ENCODE peak calls at places on chromosomes 13 and 19, in five cellular contexts. One of them, this sample, is unnamed.
A peak's percentile ranks its signal among the peaks of the same experiment; 100 is the strongest.

GRCh38 chr13:80341771-80342271 is 895 bp upstream of the SPRY2 start:
- DNase-seq in effector memory CD8-positive, alpha-beta T cell: no peak
- DNase-seq in foreskin fibroblast: no peak
- DNase-seq in left lobe of liver: peak; percentile 65
- DNase-seq in head of caudate nucleus: no peak
- DNase-seq in this sample: no peak

GRCh38 chr19:1134431-1134830 is 30.6 kb downstream of the GPX4 start:
- DNase-seq in effector memory CD8-positive, alpha-beta T cell: no peak
- DNase-seq in foreskin fibroblast: no peak
- DNase-seq in head of caudate nucleus: no peak
- DNase-seq in left lobe of liver: no peak
- DNase-seq in this sample: no peak

GRCh38 chr13:79966502-79966901 is 374.4 kb downstream of the SPRY2 start:
- DNase-seq in effector memory CD8-positive, alpha-beta T cell: no peak
- DNase-seq in left lobe of liver: no peak
- DNase-seq in head of caudate nucleus: no peak
- DNase-seq in foreskin fibroblast: no peak
- DNase-seq in this sample: no peak

GRCh38 chr13:78012046-78012445 is 93.4 kb upstream of the EDNRB start:
- DNase-seq in head of caudate nucleus: no peak
- DNase-seq in effector memory CD8-positive, alpha-beta T cell: no peak
- DNase-seq in left lobe of liver: no peak
- DNase-seq in foreskin fibroblast: no peak
- DNase-seq in this sample: no peak

GRCh38 chr13:112868308-112868707 is 100.7 kb upstream of the MCF2L start:
- DNase-seq in foreskin fibroblast: no peak
- DNase-seq in effector memory CD8-positive, alpha-beta T cell: no peak
- DNase-seq in head of caudate nucleus: no peak
- DNase-seq in left lobe of liver: no peak
- DNase-seq in this sample: no peak

GRCh38 chr19:16370671-16371391 is 46.2 kb downstream of the KLF2 start:
- DNase-seq in foreskin fibroblast: no peak
- DNase-seq in effector memory CD8-positive, alpha-beta T cell: peak; percentile 31
- DNase-seq in head of caudate nucleus: no peak
- DNase-seq in left lobe of liver: no peak
- DNase-seq in this sample: no peak

GRCh38 chr19:3554254-3555083 is 2.9 kb downstream of the MFSD12 start:
- DNase-seq in head of caudate nucleus: no peak
- DNase-seq in foreskin fibroblast: no peak
- DNase-seq in left lobe of liver: no peak
- DNase-seq in effector memory CD8-positive, alpha-beta T cell: peak; percentile 24
- DNase-seq in this sample: no peak

GRCh38 chr13:100658363-100658762 is 16.2 kb downstream of the TMTC4 start:
- DNase-seq in head of caudate nucleus: no peak
- DNase-seq in foreskin fibroblast: no peak
- DNase-seq in left lobe of liver: no peak
- DNase-seq in effector memory CD8-positive, alpha-beta T cell: no peak
- DNase-seq in this sample: no peak

GRCh38 chr19:3457531-3458228 is 22.6 kb downstream of the SMIM24 start:
- DNase-seq in head of caudate nucleus: no peak
- DNase-seq in foreskin fibroblast: no peak
- DNase-seq in left lobe of liver: no peak
- DNase-seq in effector memory CD8-positive, alpha-beta T cell: no peak
- DNase-seq in this sample: no peak

GRCh38 chr19:53507523-53508442 is 30.2 kb upstream of the ZNF331 start:
- DNase-seq in left lobe of liver: no peak
- DNase-seq in effector memory CD8-positive, alpha-beta T cell: no peak
- DNase-seq in foreskin fibroblast: no peak
- DNase-seq in head of caudate nucleus: no peak
- DNase-seq in this sample: no peak

GRCh38 chr19:8526345-8527062 is 12.5 kb upstream of the ZNF414 start:
- DNase-seq in head of caudate nucleus: peak; percentile 89
- DNase-seq in left lobe of liver: peak; percentile 90
- DNase-seq in foreskin fibroblast: peak; percentile 87
- DNase-seq in effector memory CD8-positive, alpha-beta T cell: no peak
- DNase-seq in this sample: peak; percentile 63

GRCh38 chr13:27962128-27962841 is 6.8 kb downstream of the CDX2 start:
- DNase-seq in left lobe of liver: no peak
- DNase-seq in foreskin fibroblast: no peak
- DNase-seq in head of caudate nucleus: no peak
- DNase-seq in effector memory CD8-positive, alpha-beta T cell: no peak
- DNase-seq in this sample: no peak

GRCh38 chr19:1384478-1385110 is 887 bp downstream of the NDUFS7 start:
- DNase-seq in effector memory CD8-positive, alpha-beta T cell: no peak
- DNase-seq in left lobe of liver: no peak
- DNase-seq in head of caudate nucleus: no peak
- DNase-seq in foreskin fibroblast: no peak
- DNase-seq in this sample: no peak

This sample was measured in HS-5.